ENCODE peak calls at places on chromosomes 7 and 10, in nine cellular contexts. F is K562, P is choroid plexus epithelial cell, M is lower lobe of right lung, L is tibial nerve, X is cardiac muscle cell, N is GM23338, Q is body of pancreas, K is WTC11. W is an unnamed sample.

GRCh38 chr7:74604326-74605020 is 53.0 kb upstream of the GTF2I start:
- DNase-seq in F (no peak), P (no peak), M (peak; percentile 75), L (no peak), X (no peak), N (no peak), Q (peak; percentile 63), K (no peak), W (no peak)

GRCh38 chr7:104968648-104969047 is 45.4 kb upstream of the KMT2E start:
- DNase-seq in F (no peak), P (no peak), M (no peak), L (no peak), X (no peak), N (no peak), Q (no peak), K (no peak), W (no peak)

GRCh38 chr10:90718185-90718584 is 139.7 kb downstream of the HTR7 start:
- DNase-seq in F (no peak), P (peak; percentile 41), M (no peak), L (no peak), X (peak; percentile 6), N (no peak), Q (no peak), K (no peak), W (no peak)

GRCh38 chr7:38704041-38704547 is 72.9 kb upstream of the AMPH start:
- DNase-seq in F (no peak), P (no peak), M (no peak), L (no peak), X (no peak), N (no peak), Q (no peak), K (no peak), W (no peak)

GRCh38 chr7:142626420-142627035 is 122.7 kb upstream of the PRSS1 start:
- DNase-seq in F (peak; percentile 80), P (peak; percentile 58), M (no peak), L (peak; percentile 66), X (peak; percentile 58), N (peak; percentile 92), Q (peak; percentile 69), K (peak; percentile 89), W (peak; percentile 83)

GRCh38 chr10:56632537-56632936 is 271.5 kb upstream of the ZWINT start:
- DNase-seq in F (no peak), P (no peak), M (no peak), L (no peak), X (no peak), N (no peak), Q (no peak), K (no peak), W (no peak)

GRCh38 chr7:12403287-12404181 is at the start of gene VWDE:
- DNase-seq in F (peak; percentile 96), P (peak; percentile 32), M (peak; percentile 68), L (no peak), X (peak; percentile 90), N (peak; percentile 94), Q (peak; percentile 53), K (peak; percentile 79), W (peak; percentile 67)

GRCh38 chr7:42237891-42238531 is 1.0 kb upstream of the GLI3 start:
- DNase-seq in F (peak; percentile 18), P (peak; percentile 70), M (peak; percentile 66), L (peak; percentile 81), X (peak; percentile 12), N (peak; percentile 85), Q (peak; percentile 21), K (peak; percentile 79), W (peak; percentile 49)

GRCh38 chr7:148481965-148482626 is 108.5 kb upstream of the C7orf33 start:
- DNase-seq in F (no peak), P (no peak), M (no peak), L (no peak), X (no peak), N (no peak), Q (no peak), K (no peak), W (peak; percentile 68)

GRCh38 chr7:13198741-13199140 is 511.3 kb downstream of the ARL4A start:
- DNase-seq in F (no peak), P (no peak), M (no peak), L (no peak), X (no peak), N (no peak), Q (no peak), K (no peak), W (no peak)

GRCh38 chr7:98969386-98969785 is 91.1 kb downstream of the TRRAP start:
- DNase-seq in F (no peak), P (no peak), M (no peak), L (no peak), X (no peak), N (no peak), Q (no peak), K (no peak), W (no peak)

GRCh38 chr7:151372612-151373265 is 31.1 kb downstream of the NUB1 start:
- DNase-seq in F (no peak), P (peak; percentile 52), M (no peak), L (no peak), X (no peak), N (no peak), Q (no peak), K (no peak), W (no peak)

GRCh38 chr7:145903658-145904057 is 212.9 kb upstream of the CNTNAP2 start:
- DNase-seq in F (no peak), P (no peak), M (no peak), L (no peak), X (no peak), N (no peak), Q (no peak), K (no peak), W (no peak)

GRCh38 chr7:151754142-151754590 is 122.7 kb downstream of the PRKAG2 start:
- DNase-seq in F (peak; percentile 73), P (peak; percentile 99), M (peak; percentile 80), L (peak; percentile 70), X (peak; percentile 92), N (peak; percentile 95), Q (peak; percentile 86), K (peak; percentile 85), W (peak; percentile 79)

GRCh38 chr7:22633954-22634474 is 93.0 kb upstream of the IL6 start:
- DNase-seq in F (no peak), P (no peak), M (no peak), L (no peak), X (no peak), N (no peak), Q (no peak), K (no peak), W (no peak)

GRCh38 chr10:101793526-101793925 is 10.3 kb upstream of the NPM3 start:
- DNase-seq in F (no peak), P (no peak), M (no peak), L (no peak), X (no peak), N (no peak), Q (no peak), K (no peak), W (no peak)

GRCh38 chr10:47062801-47063200 is 151.6 kb downstream of the PTPN20 start:
- DNase-seq in F (peak; percentile 9), P (peak; percentile 33), M (no peak), L (no peak), X (no peak), N (peak; percentile 64), Q (no peak), K (peak; percentile 56), W (no peak)

GRCh38 chr10:44879531-44879899 is 31.6 kb upstream of the TMEM72 start:
- DNase-seq in F (no peak), P (no peak), M (no peak), L (no peak), X (no peak), N (no peak), Q (no peak), K (no peak), W (no peak)
- TF ChIP-seq CTCF in F (no peak), P (no peak), M (no peak), L (no peak), X (no peak), N (no peak), Q (no peak), K (no peak), W (no peak)

GRCh38 chr7:156966387-156966786 is 16.9 kb downstream of the NOM1 start:
- DNase-seq in F (no peak), P (no peak), M (no peak), L (no peak), X (no peak), N (no peak), Q (no peak), K (no peak), W (no peak)

GRCh38 chr7:156964971-156965370 is 15.5 kb downstream of the NOM1 start:
- DNase-seq in F (no peak), P (no peak), M (no peak), L (no peak), X (no peak), N (no peak), Q (no peak), K (no peak), W (no peak)

GRCh38 chr7:156975620-156976019 is 26.1 kb downstream of the NOM1 start:
- DNase-seq in F (no peak), P (no peak), M (no peak), L (no peak), X (no peak), N (no peak), Q (no peak), K (no peak), W (no peak)

GRCh38 chr7:156968183-156968582 is 18.7 kb downstream of the NOM1 start:
- DNase-seq in F (no peak), P (no peak), M (no peak), L (no peak), X (no peak), N (no peak), Q (no peak), K (no peak), W (no peak)

DNA sequence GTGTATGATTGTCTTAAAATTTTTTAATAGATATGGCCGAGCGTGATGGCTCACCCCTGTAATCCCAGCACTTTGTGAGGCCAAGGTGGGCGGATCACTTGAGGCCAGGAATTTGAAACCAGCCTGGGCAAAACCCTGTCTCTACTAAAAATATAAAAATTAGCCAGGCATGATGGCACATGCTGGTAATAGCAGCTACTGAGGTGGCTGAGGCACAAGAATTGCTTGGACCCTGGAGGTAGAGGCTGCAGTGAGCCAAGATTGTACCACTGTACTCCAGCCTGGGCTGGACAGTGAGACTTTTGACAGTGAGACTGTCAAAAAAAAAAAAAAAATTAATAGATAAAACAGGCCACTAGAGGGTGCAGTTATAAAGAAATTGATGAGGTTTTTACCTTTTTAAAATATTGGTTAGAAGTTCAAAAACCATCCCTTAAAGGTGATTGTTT is 20.5 kb downstream of the NOM1 start:
- DNase-seq in F (peak; percentile 27), P (peak; percentile 36), M (no peak), L (no peak), X (no peak), N (peak; percentile 32), Q (no peak), K (no peak), W (no peak)
- TF ChIP-seq CTCF in F (peak; percentile 7), P (peak; percentile 39), M (peak; percentile 30), L (no peak), X (no peak), N (no peak), Q (peak; percentile 39), K (peak; percentile 11), W (peak; percentile 73)

GRCh38 chr10:52170776-52171175 is 143.3 kb upstream of the DKK1 start:
- DNase-seq in F (no peak), P (no peak), M (no peak), L (no peak), X (no peak), N (peak; percentile 88), Q (no peak), K (no peak), W (no peak)

GRCh38 chr10:52172581-52172980 is 141.5 kb upstream of the DKK1 start:
- DNase-seq in F (no peak), P (peak; percentile 51), M (no peak), L (no peak), X (peak; percentile 47), N (peak; percentile 70), Q (no peak), K (no peak), W (no peak)
- TF ChIP-seq CTCF in F (no peak), P (peak; percentile 49), M (no peak), L (no peak), X (peak; percentile 42), N (peak; percentile 36), Q (no peak), K (no peak), W (no peak)

GRCh38 chr10:116740971-116741370 is 1.4 kb downstream of the HSPA12A start:
- DNase-seq in F (no peak), P (no peak), M (no peak), L (no peak), X (no peak), N (peak; percentile 4), Q (no peak), K (no peak), W (peak; percentile 40)
- TF ChIP-seq CTCF in F (no peak), P (no peak), M (no peak), L (no peak), X (no peak), N (no peak), Q (no peak), K (no peak), W (no peak)

W was measured in glutamatergic neuron.